ENCODE peak calls at places on chromosome 3, in five cellular contexts. One of them, this sample, is unnamed.
A peak's percentile ranks its signal among the peaks of the same experiment; 100 is the strongest.

GRCh38 chr3:32841875-32842505 is 24.2 kb downstream of the TRIM71 start:
- DNase-seq in esophagus squamous epithelium: no peak
- DNase-seq in CD8-positive, alpha-beta T cell: no peak
- DNase-seq in right cardiac atrium: no peak
- DNase-seq in neuronal stem cell: no peak
- DNase-seq in this sample: peak; percentile 82

GRCh38 chr3:51710631-51711351 is 3.9 kb downstream of the GRM2 start:
- DNase-seq in neuronal stem cell: no peak
- DNase-seq in CD8-positive, alpha-beta T cell: no peak
- DNase-seq in right cardiac atrium: no peak
- DNase-seq in esophagus squamous epithelium: no peak
- DNase-seq in this sample: peak; percentile 76

GRCh38 chr3:106176734-106177133 is 307.9 kb upstream of the CBLB start:
- DNase-seq in right cardiac atrium: no peak
- DNase-seq in CD8-positive, alpha-beta T cell: peak; percentile 52
- DNase-seq in esophagus squamous epithelium: no peak
- DNase-seq in neuronal stem cell: no peak
- DNase-seq in this sample: no peak

GRCh38 chr3:71495708-71496472 is 87.6 kb downstream of the FOXP1 start:
- DNase-seq in CD8-positive, alpha-beta T cell: no peak
- DNase-seq in right cardiac atrium: no peak
- DNase-seq in esophagus squamous epithelium: no peak
- DNase-seq in neuronal stem cell: no peak
- DNase-seq in this sample: peak; percentile 86

GRCh38 chr3:127124135-127124534 is 68.8 kb upstream of the PRR23E start:
- DNase-seq in esophagus squamous epithelium: no peak
- DNase-seq in CD8-positive, alpha-beta T cell: no peak
- DNase-seq in right cardiac atrium: no peak
- DNase-seq in neuronal stem cell: no peak
- DNase-seq in this sample: no peak

GRCh38 chr3:59064276-59064675 is 14.5 kb upstream of the CFAP20DC start:
- DNase-seq in CD8-positive, alpha-beta T cell: no peak
- DNase-seq in right cardiac atrium: no peak
- DNase-seq in esophagus squamous epithelium: no peak
- DNase-seq in neuronal stem cell: no peak
- DNase-seq in this sample: no peak

GRCh38 chr3:27147215-27147614 is 222.0 kb downstream of the NEK10 start:
- DNase-seq in esophagus squamous epithelium: no peak
- DNase-seq in CD8-positive, alpha-beta T cell: no peak
- DNase-seq in neuronal stem cell: no peak
- DNase-seq in right cardiac atrium: no peak
- DNase-seq in this sample: no peak

GRCh38 chr3:197103766-197104165 is 74.1 kb upstream of the MELTF start:
- DNase-seq in right cardiac atrium: no peak
- DNase-seq in neuronal stem cell: no peak
- DNase-seq in CD8-positive, alpha-beta T cell: no peak
- DNase-seq in esophagus squamous epithelium: no peak
- DNase-seq in this sample: peak; percentile 25

GRCh38 chr3:120741320-120741719 is 996 bp downstream of the RABL3 start:
- DNase-seq in CD8-positive, alpha-beta T cell: no peak
- DNase-seq in esophagus squamous epithelium: no peak
- DNase-seq in neuronal stem cell: no peak
- DNase-seq in right cardiac atrium: no peak
- DNase-seq in this sample: peak; percentile 23

GRCh38 chr3:161700998-161701397 is 204.4 kb downstream of the OTOL1 start:
- DNase-seq in CD8-positive, alpha-beta T cell: no peak
- DNase-seq in esophagus squamous epithelium: no peak
- DNase-seq in neuronal stem cell: no peak
- DNase-seq in right cardiac atrium: no peak
- DNase-seq in this sample: no peak

GRCh38 chr3:55893045-55893664 is 406.0 kb upstream of the WNT5A start:
- DNase-seq in right cardiac atrium: no peak
- DNase-seq in CD8-positive, alpha-beta T cell: no peak
- DNase-seq in neuronal stem cell: no peak
- DNase-seq in esophagus squamous epithelium: no peak
- DNase-seq in this sample: peak; percentile 64

GRCh38 chr3:164524201-164524600 is 554.1 kb downstream of the SI start:
- DNase-seq in CD8-positive, alpha-beta T cell: no peak
- DNase-seq in right cardiac atrium: no peak
- DNase-seq in esophagus squamous epithelium: no peak
- DNase-seq in neuronal stem cell: no peak
- DNase-seq in this sample: no peak

GRCh38 chr3:129228891-129229585 is 20.4 kb upstream of the COPG1 start:
- DNase-seq in CD8-positive, alpha-beta T cell: no peak
- DNase-seq in neuronal stem cell: no peak
- DNase-seq in esophagus squamous epithelium: no peak
- DNase-seq in right cardiac atrium: no peak
- DNase-seq in this sample: peak; percentile 78

GRCh38 chr3:79086514-79086913 is 681.3 kb downstream of the ROBO1 start:
- DNase-seq in neuronal stem cell: peak; percentile 65
- DNase-seq in right cardiac atrium: no peak
- DNase-seq in CD8-positive, alpha-beta T cell: no peak
- DNase-seq in esophagus squamous epithelium: no peak
- DNase-seq in this sample: no peak

GRCh38 chr3:38118421-38119247 is 18.3 kb downstream of the ACAA1 start:
- DNase-seq in neuronal stem cell: no peak
- DNase-seq in esophagus squamous epithelium: no peak
- DNase-seq in CD8-positive, alpha-beta T cell: no peak
- DNase-seq in right cardiac atrium: no peak
- DNase-seq in this sample: no peak

GRCh38 chr3:4995500-4996053 is 16.3 kb downstream of the BHLHE40 start:
- DNase-seq in right cardiac atrium: no peak
- DNase-seq in CD8-positive, alpha-beta T cell: no peak
- DNase-seq in esophagus squamous epithelium: no peak
- DNase-seq in neuronal stem cell: no peak
- DNase-seq in this sample: peak; percentile 93

GRCh38 chr3:82294609-82295008 is 533.2 kb upstream of the GBE1 start:
- DNase-seq in CD8-positive, alpha-beta T cell: no peak
- DNase-seq in esophagus squamous epithelium: no peak
- DNase-seq in neuronal stem cell: no peak
- DNase-seq in right cardiac atrium: no peak
- DNase-seq in this sample: no peak

GRCh38 chr3:10353661-10354372 is 32.9 kb upstream of the SEC13 start:
- DNase-seq in right cardiac atrium: no peak
- DNase-seq in neuronal stem cell: no peak
- DNase-seq in esophagus squamous epithelium: no peak
- DNase-seq in CD8-positive, alpha-beta T cell: no peak
- DNase-seq in this sample: peak; percentile 87

GRCh38 chr3:161149529-161149928 is 44.4 kb upstream of the B3GALNT1 start:
- DNase-seq in CD8-positive, alpha-beta T cell: no peak
- DNase-seq in esophagus squamous epithelium: no peak
- DNase-seq in neuronal stem cell: no peak
- DNase-seq in right cardiac atrium: no peak
- DNase-seq in this sample: peak; percentile 51

GRCh38 chr3:7385635-7386034 is 524.7 kb downstream of the GRM7 start:
- DNase-seq in esophagus squamous epithelium: no peak
- DNase-seq in CD8-positive, alpha-beta T cell: no peak
- DNase-seq in neuronal stem cell: no peak
- DNase-seq in right cardiac atrium: no peak
- DNase-seq in this sample: no peak

GRCh38 chr3:195466251-195466650 is 23.4 kb upstream of the ACAP2 start:
- DNase-seq in neuronal stem cell: no peak
- DNase-seq in right cardiac atrium: no peak
- DNase-seq in esophagus squamous epithelium: no peak
- DNase-seq in CD8-positive, alpha-beta T cell: no peak
- DNase-seq in this sample: peak; percentile 1

GRCh38 chr3:142808103-142808917 is 80.6 kb downstream of the PCOLCE2 start:
- DNase-seq in CD8-positive, alpha-beta T cell: no peak
- DNase-seq in esophagus squamous epithelium: no peak
- DNase-seq in right cardiac atrium: no peak
- DNase-seq in neuronal stem cell: no peak
- DNase-seq in this sample: peak; percentile 85

GRCh38 chr3:4392992-4393391 is 74.1 kb downstream of the SUMF1 start:
- DNase-seq in right cardiac atrium: no peak
- DNase-seq in esophagus squamous epithelium: no peak
- DNase-seq in CD8-positive, alpha-beta T cell: no peak
- DNase-seq in neuronal stem cell: no peak
- DNase-seq in this sample: no peak

GRCh38 chr3:153161714-153162512 is at the start of gene RAP2B:
- DNase-seq in esophagus squamous epithelium: peak; percentile 90
- DNase-seq in right cardiac atrium: peak; percentile 99
- DNase-seq in neuronal stem cell: peak; percentile 96
- DNase-seq in CD8-positive, alpha-beta T cell: peak; percentile 95
- DNase-seq in this sample: peak; percentile 99

GRCh38 chr3:133136114-133137041 is 98.2 kb downstream of the TMEM108 start:
- DNase-seq in neuronal stem cell: no peak
- DNase-seq in esophagus squamous epithelium: no peak
- DNase-seq in CD8-positive, alpha-beta T cell: no peak
- DNase-seq in right cardiac atrium: no peak
- DNase-seq in this sample: no peak

GRCh38 chr3:180959691-180960090 is 29.8 kb downstream of the DNAJC19 start:
- DNase-seq in right cardiac atrium: no peak
- DNase-seq in esophagus squamous epithelium: no peak
- DNase-seq in CD8-positive, alpha-beta T cell: no peak
- DNase-seq in neuronal stem cell: no peak
- DNase-seq in this sample: no peak

GRCh38 chr3:179929091-179929529 is 107.6 kb downstream of the PEX5L start:
- DNase-seq in CD8-positive, alpha-beta T cell: peak; percentile 46
- DNase-seq in neuronal stem cell: peak; percentile 71
- DNase-seq in esophagus squamous epithelium: no peak
- DNase-seq in right cardiac atrium: peak; percentile 42
- DNase-seq in this sample: peak; percentile 81

GRCh38 chr3:173584093-173584833 is 186.7 kb downstream of the NLGN1 start:
- DNase-seq in esophagus squamous epithelium: no peak
- DNase-seq in CD8-positive, alpha-beta T cell: no peak
- DNase-seq in neuronal stem cell: peak; percentile 74
- DNase-seq in right cardiac atrium: no peak
- DNase-seq in this sample: peak; percentile 79

GRCh38 chr3:172467170-172467824 is 19.0 kb upstream of the GHSR start:
- DNase-seq in right cardiac atrium: no peak
- DNase-seq in neuronal stem cell: no peak
- DNase-seq in esophagus squamous epithelium: no peak
- DNase-seq in CD8-positive, alpha-beta T cell: no peak
- DNase-seq in this sample: no peak

GRCh38 chr3:132405188-132405587 is 12.1 kb upstream of the DNAJC13 start:
- DNase-seq in CD8-positive, alpha-beta T cell: no peak
- DNase-seq in right cardiac atrium: no peak
- DNase-seq in neuronal stem cell: no peak
- DNase-seq in esophagus squamous epithelium: no peak
- DNase-seq in this sample: no peak

GRCh38 chr3:131543714-131544113 is 40.9 kb upstream of the MRPL3 start:
- DNase-seq in esophagus squamous epithelium: no peak
- DNase-seq in right cardiac atrium: peak; percentile 80
- DNase-seq in CD8-positive, alpha-beta T cell: no peak
- DNase-seq in neuronal stem cell: no peak
- DNase-seq in this sample: no peak

GRCh38 chr3:143443851-143444331 is 324.3 kb downstream of the CHST2 start:
- DNase-seq in CD8-positive, alpha-beta T cell: no peak
- DNase-seq in esophagus squamous epithelium: no peak
- DNase-seq in neuronal stem cell: no peak
- DNase-seq in right cardiac atrium: peak; percentile 67
- DNase-seq in this sample: peak; percentile 95

GRCh38 chr3:171374661-171375285 is 85.4 kb downstream of the TNIK start:
- DNase-seq in neuronal stem cell: no peak
- DNase-seq in CD8-positive, alpha-beta T cell: no peak
- DNase-seq in right cardiac atrium: no peak
- DNase-seq in esophagus squamous epithelium: no peak
- DNase-seq in this sample: no peak

GRCh38 chr3:145243875-145244274 is 917.1 kb downstream of the PLOD2 start:
- DNase-seq in CD8-positive, alpha-beta T cell: no peak
- DNase-seq in esophagus squamous epithelium: no peak
- DNase-seq in neuronal stem cell: no peak
- DNase-seq in right cardiac atrium: no peak
- DNase-seq in this sample: no peak

GRCh38 chr3:145244327-145244726 is 916.7 kb downstream of the PLOD2 start:
- DNase-seq in right cardiac atrium: no peak
- DNase-seq in neuronal stem cell: no peak
- DNase-seq in CD8-positive, alpha-beta T cell: no peak
- DNase-seq in esophagus squamous epithelium: no peak
- DNase-seq in this sample: no peak

GRCh38 chr3:145246291-145246690 is 914.7 kb downstream of the PLOD2 start:
- DNase-seq in neuronal stem cell: no peak
- DNase-seq in CD8-positive, alpha-beta T cell: no peak
- DNase-seq in esophagus squamous epithelium: no peak
- DNase-seq in right cardiac atrium: no peak
- DNase-seq in this sample: no peak

GRCh38 chr3:145251311-145251710 is 909.7 kb downstream of the PLOD2 start:
- DNase-seq in neuronal stem cell: no peak
- DNase-seq in right cardiac atrium: no peak
- DNase-seq in esophagus squamous epithelium: no peak
- DNase-seq in CD8-positive, alpha-beta T cell: no peak
- DNase-seq in this sample: no peak

GRCh38 chr3:145248928-145249327 is 912.1 kb downstream of the PLOD2 start:
- DNase-seq in CD8-positive, alpha-beta T cell: no peak
- DNase-seq in neuronal stem cell: no peak
- DNase-seq in right cardiac atrium: no peak
- DNase-seq in esophagus squamous epithelium: no peak
- DNase-seq in this sample: no peak
- H3K9me3 ChIP-seq in CD8-positive, alpha-beta T cell: no peaks in the 10 kb centered on the region
- H3K9me3 ChIP-seq in neuronal stem cell: no peaks in the 10 kb centered on the region
- H3K9me3 ChIP-seq in right cardiac atrium: peaks cover 2% of the 10 kb centered on the region
- H3K9me3 ChIP-seq in esophagus squamous epithelium: peaks cover 16% of the 10 kb centered on the region
- H3K9me3 ChIP-seq in this sample: no peaks in the 10 kb centered on the region

GRCh38 chr3:20564966-20565365 is 379.0 kb upstream of the SGO1 start:
- DNase-seq in right cardiac atrium: no peak
- DNase-seq in esophagus squamous epithelium: no peak
- DNase-seq in CD8-positive, alpha-beta T cell: no peak
- DNase-seq in neuronal stem cell: no peak
- DNase-seq in this sample: no peak
- H3K9me3 ChIP-seq in right cardiac atrium: no peaks in the 10 kb centered on the region
- H3K9me3 ChIP-seq in esophagus squamous epithelium: no peaks in the 10 kb centered on the region
- H3K9me3 ChIP-seq in CD8-positive, alpha-beta T cell: no peaks in the 10 kb centered on the region
- H3K9me3 ChIP-seq in neuronal stem cell: no peaks in the 10 kb centered on the region
- H3K9me3 ChIP-seq in this sample: no peaks in the 10 kb centered on the region

DNA sequence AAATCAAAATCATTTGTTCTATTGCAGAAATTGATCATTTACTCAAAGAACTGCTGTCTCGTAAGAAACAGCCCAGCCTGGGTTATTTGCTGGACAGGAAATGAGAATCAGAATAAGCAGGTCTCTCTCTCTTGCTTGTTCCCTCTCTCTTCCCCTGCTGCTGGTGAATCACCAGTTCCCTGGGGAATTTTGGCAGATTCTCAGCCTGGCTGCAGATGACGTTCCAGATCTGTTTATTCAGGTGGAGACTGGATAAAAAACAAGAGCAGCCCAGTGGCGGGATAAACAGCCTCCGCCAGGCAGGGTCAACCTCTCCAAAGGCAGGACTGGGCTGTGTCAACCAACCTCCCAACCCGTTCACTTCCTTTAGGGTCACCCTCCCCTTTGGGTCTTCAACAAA is 72.1 kb downstream of the LRIG1 start:
- DNase-seq in neuronal stem cell: no peak
- DNase-seq in CD8-positive, alpha-beta T cell: no peak
- DNase-seq in right cardiac atrium: no peak
- DNase-seq in esophagus squamous epithelium: no peak
- DNase-seq in this sample: peak; percentile 93
- H3K9me3 ChIP-seq in neuronal stem cell: peaks cover 6% of the 10 kb centered on the region
- H3K9me3 ChIP-seq in CD8-positive, alpha-beta T cell: no peaks in the 10 kb centered on the region
- H3K9me3 ChIP-seq in right cardiac atrium: no peaks in the 10 kb centered on the region
- H3K9me3 ChIP-seq in esophagus squamous epithelium: no peaks in the 10 kb centered on the region
- H3K9me3 ChIP-seq in this sample: no peaks in the 10 kb centered on the region

DNA sequence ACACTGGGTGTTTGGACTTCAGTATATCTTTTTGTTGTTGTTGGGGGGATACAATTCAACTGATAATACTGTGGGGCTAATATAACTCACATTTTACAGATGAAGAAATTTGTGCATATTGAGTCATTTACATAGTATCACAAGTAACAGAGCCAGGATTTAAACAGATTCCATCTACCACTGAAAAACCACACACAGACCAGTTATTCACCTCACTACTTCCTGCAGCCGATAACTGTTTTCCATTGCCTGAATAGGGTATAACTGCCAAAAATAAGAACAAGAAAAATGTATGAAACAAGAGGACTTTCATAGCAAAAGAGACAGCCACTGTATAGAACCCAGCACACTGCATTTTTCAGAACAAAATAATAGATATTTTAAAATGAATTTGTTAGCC is 215.8 kb upstream of the CNTN6 start:
- DNase-seq in right cardiac atrium: no peak
- DNase-seq in esophagus squamous epithelium: no peak
- DNase-seq in CD8-positive, alpha-beta T cell: no peak
- DNase-seq in neuronal stem cell: no peak
- DNase-seq in this sample: no peak
- H3K9me3 ChIP-seq in right cardiac atrium: no peaks in the 10 kb centered on the region
- H3K9me3 ChIP-seq in esophagus squamous epithelium: no peaks in the 10 kb centered on the region
- H3K9me3 ChIP-seq in CD8-positive, alpha-beta T cell: no peaks in the 10 kb centered on the region
- H3K9me3 ChIP-seq in neuronal stem cell: peaks cover 3% of the 10 kb centered on the region
- H3K9me3 ChIP-seq in this sample: no peaks in the 10 kb centered on the region